ENCODE peak calls at places on chromosomes 5 and 9, in ten cellular contexts. A is NCI-H1694 treated with DMSO at 0.1 percent for 48 hours; W is NCI-H446; P is endothelial cell; C is GM04503; H is stimulated activated effector memory CD8-positive, alpha-beta T cell treated with anti-CD3 and anti-CD28 coated beads, Interleukin-12 subunit alpha, Interleukin-12 subunit beta, amount 100 ng/mL, for 72 hours; Q is activated T-helper 1 cell treated with anti-CD3 and anti-CD28 coated beads, Interleukin-2, amount 50 U/mL, for 16 hours; R is fibroblast of gingiva; J is activated T-cell treated with anti-CD3 and anti-CD28 coated beads for 1 hour; G is HTR-8/SVneo. B is an unnamed sample.

GRCh38 chr5:135386886-135387628 is 12.0 kb downstream of the MACROH2A1 start:
- DNase-seq in A (no peak), W (no peak), P (no peak), C (peak), H (no peak), Q (no peak), R (peak), J (no peak), G (peak), B (no peak)

GRCh38 chr5:170848033-170848432 is 13.8 kb upstream of the RANBP17 start:
- DNase-seq in A (no peak), W (no peak), P (no peak), C (no peak), H (no peak), Q (no peak), R (peak), J (no peak), G (no peak), B (no peak)

GRCh38 chr9:128771094-128771721 is 519 bp downstream of the ZER1 start:
- DNase-seq in A (no peak), W (no peak), P (peak), C (no peak), H (no peak), Q (no peak), R (no peak), J (peak), G (peak), B (no peak)

GRCh38 chr5:5560016-5560415 is 137.5 kb downstream of the ICE1 start:
- DNase-seq in A (no peak), W (no peak), P (no peak), C (no peak), H (no peak), Q (no peak), R (no peak), J (no peak), G (no peak), B (no peak)

GRCh38 chr9:20782289-20782688 is 98.2 kb downstream of the FOCAD start:
- DNase-seq in A (no peak), W (no peak), P (no peak), C (no peak), H (no peak), Q (no peak), R (no peak), J (no peak), G (no peak), B (no peak)

GRCh38 chr9:126389958-126390357 is 63.3 kb downstream of the MVB12B start:
- DNase-seq in A (peak), W (no peak), P (no peak), C (no peak), H (no peak), Q (no peak), R (peak), J (no peak), G (no peak), B (no peak)

GRCh38 chr5:92641031-92641962 is 939.7 kb downstream of the NR2F1-AS1 start:
- DNase-seq in A (peak), W (peak), P (no peak), C (peak), H (no peak), Q (no peak), R (peak), J (no peak), G (peak), B (no peak)

GRCh38 chr5:168086104-168086610 is 205.3 kb upstream of the WWC1 start:
- DNase-seq in A (peak), W (no peak), P (no peak), C (peak), H (no peak), Q (no peak), R (no peak), J (no peak), G (peak), B (no peak)

GRCh38 chr5:73229271-73229670 is 56.3 kb downstream of the TMEM174 start:
- DNase-seq in A (no peak), W (no peak), P (no peak), C (no peak), H (no peak), Q (no peak), R (peak), J (no peak), G (no peak), B (no peak)

GRCh38 chr5:108481355-108481931 is 99.5 kb upstream of the FBXL17 start:
- DNase-seq in A (peak), W (no peak), P (no peak), C (no peak), H (no peak), Q (no peak), R (peak), J (no peak), G (peak), B (no peak)

GRCh38 chr5:172144291-172144815 is 43.7 kb downstream of the STK10 start:
- DNase-seq in A (no peak), W (no peak), P (no peak), C (no peak), H (no peak), Q (no peak), R (no peak), J (no peak), G (no peak), B (no peak)

GRCh38 chr9:32128546-32128945 is 255.9 kb upstream of the ACO1 start:
- DNase-seq in A (no peak), W (no peak), P (no peak), C (no peak), H (no peak), Q (no peak), R (no peak), J (no peak), G (no peak), B (no peak)

GRCh38 chr5:126014691-126015090 is 408.5 kb upstream of the GRAMD2B start:
- DNase-seq in A (no peak), W (no peak), P (no peak), C (no peak), H (no peak), Q (no peak), R (no peak), J (no peak), G (no peak), B (no peak)

GRCh38 chr5:69030663-69031062 is 63.2 kb upstream of the SLC30A5 start:
- DNase-seq in A (no peak), W (no peak), P (no peak), C (no peak), H (no peak), Q (no peak), R (no peak), J (no peak), G (no peak), B (no peak)

GRCh38 chr9:110969971-110970381 is 68.3 kb downstream of the LPAR1 start:
- DNase-seq in A (no peak), W (no peak), P (no peak), C (peak), H (no peak), Q (no peak), R (peak), J (no peak), G (peak), B (no peak)

GRCh38 chr9:127449332-127449966 is 1.8 kb downstream of the RPL12 start:
- DNase-seq in A (no peak), W (no peak), P (no peak), C (no peak), H (no peak), Q (no peak), R (no peak), J (no peak), G (no peak), B (no peak)

GRCh38 chr9:94909250-94909894 is 182.9 kb downstream of the AOPEP start:
- DNase-seq in A (no peak), W (no peak), P (no peak), C (no peak), H (no peak), Q (no peak), R (no peak), J (no peak), G (no peak), B (no peak)

GRCh38 chr9:127778280-127779135 is at the start of gene SH2D3C:
- DNase-seq in A (no peak), W (no peak), P (no peak), C (no peak), H (peak), Q (no peak), R (no peak), J (peak), G (no peak), B (no peak)

GRCh38 chr5:5665225-5666075 is 243.0 kb downstream of the ICE1 start:
- DNase-seq in A (no peak), W (no peak), P (no peak), C (no peak), H (no peak), Q (no peak), R (no peak), J (no peak), G (no peak), B (no peak)

GRCh38 chr5:147098233-147098790 is 136.5 kb upstream of the STK32A start:
- DNase-seq in A (peak), W (peak), P (peak), C (no peak), H (no peak), Q (no peak), R (peak), J (no peak), G (peak), B (no peak)

GRCh38 chr9:108180511-108180910 is 675.3 kb downstream of the ACTL7B start:
- DNase-seq in A (peak), W (no peak), P (no peak), C (no peak), H (no peak), Q (no peak), R (no peak), J (no peak), G (no peak), B (no peak)

B was measured in T follicular helper cell.